ENCODE peak calls at places on chromosomes 5 and 9, in four cellular contexts. I is H1, S is GM12878, J is K562. F is an unnamed sample.

GRCh38 chr9:129656795-129657390 is 8.6 kb upstream of the PRRX2 start:
- DNase-seq in I (no peak), S (no peak), J (no peak), F (no peak)

GRCh38 chr5:33313150-33313549 is 127.6 kb upstream of the TARS1 start:
- DNase-seq in I (no peak), S (no peak), J (peak; percentile 3), F (no peak)

GRCh38 chr9:134807726-134808125 is 72.9 kb upstream of the FCN2 start:
- DNase-seq in I (no peak), S (no peak), J (no peak), F (no peak)

GRCh38 chr9:134658378-134658955 is 16.9 kb downstream of the COL5A1 start:
- DNase-seq in I (no peak), S (no peak), J (no peak), F (no peak)

GRCh38 chr9:108816037-108816436 is 39.7 kb downstream of the ACTL7B start:
- DNase-seq in I (no peak), S (no peak), J (peak; percentile 14), F (no peak)

GRCh38 chr9:116683535-116683934 is 3.6 kb upstream of the TRIM32 start:
- DNase-seq in I (no peak), S (no peak), J (no peak), F (no peak)

GRCh38 chr5:140443-140829 is 48.5 kb downstream of the PLEKHG4B start:
- DNase-seq in I (no peak), S (no peak), J (no peak), F (no peak)

GRCh38 chr9:36149197-36149596 is 12.7 kb downstream of the GLIPR2 start:
- DNase-seq in I (no peak), S (no peak), J (no peak), F (peak; percentile 41)

GRCh38 chr9:135422340-135422944 is 57.1 kb upstream of the PPP1R26 start:
- DNase-seq in I (no peak), S (no peak), J (no peak), F (no peak)

GRCh38 chr9:87682085-87682484 is 43.8 kb upstream of the CTSL start:
- DNase-seq in I (no peak), S (no peak), J (no peak), F (no peak)

GRCh38 chr5:67306997-67307580 is 110.5 kb upstream of the CD180 start:
- DNase-seq in I (no peak), S (no peak), J (no peak), F (no peak)

GRCh38 chr5:158943057-158943456 is 156.7 kb downstream of the EBF1 start:
- DNase-seq in I (no peak), S (no peak), J (no peak), F (no peak)

DNA sequence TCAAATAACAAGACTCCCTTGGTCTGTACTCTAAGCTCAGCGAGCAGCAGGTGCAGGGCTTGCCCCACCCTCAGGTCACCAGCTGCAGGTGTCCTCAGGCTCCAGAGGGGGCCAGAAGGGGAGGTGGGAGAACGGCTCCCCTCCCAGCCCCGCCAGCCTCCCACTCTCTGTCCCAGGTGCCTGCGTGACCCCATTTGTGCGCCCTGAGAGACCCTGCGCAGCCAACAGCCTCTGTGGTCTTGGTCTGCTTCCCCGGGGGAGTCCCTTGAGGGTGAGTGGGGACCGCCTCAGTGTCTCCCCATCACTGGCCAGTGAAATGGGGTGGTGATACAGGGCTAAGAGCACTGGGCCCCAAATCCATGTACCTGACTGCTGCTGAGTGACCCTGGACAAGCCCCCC is 62.3 kb upstream of the STXBP1 start:
- DNase-seq in I (no peak), S (no peak), J (no peak), F (no peak)
- H3K27ac ChIP-seq in I (no peak overlapping the region), S (no peak overlapping the region), J (no peak overlapping the region), F (no peak overlapping the region)

GRCh38 chr9:93594041-93594756 is 17.8 kb downstream of the PHF2 start:
- DNase-seq in I (no peak), S (no peak), J (peak; percentile 82), F (no peak)
- TF ChIP-seq NRF1 in I (no peak), S (no peak), J (no peak), F (no peak)

DNA sequence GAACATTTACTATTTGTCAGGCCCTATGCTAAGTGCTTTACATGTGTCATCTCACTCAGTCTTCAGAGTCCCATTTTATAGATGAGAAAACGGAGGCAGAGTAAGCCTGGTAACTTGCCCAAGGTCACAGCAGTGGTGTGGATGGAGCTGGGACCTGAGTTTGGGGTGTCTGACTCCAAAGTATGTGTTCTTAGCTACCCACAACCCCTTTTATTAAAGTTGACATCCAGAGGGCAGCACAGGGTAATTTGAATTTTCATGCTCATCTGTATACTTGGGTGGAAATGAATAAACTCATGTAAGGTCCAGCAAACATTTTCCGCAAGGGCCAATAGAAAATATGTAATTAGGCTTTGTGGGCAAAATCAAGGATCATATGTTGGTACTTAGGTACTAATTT is 93.4 kb upstream of the SLC25A48 start:
- DNase-seq in I (no peak), S (no peak), J (no peak), F (no peak)
- H3K27ac ChIP-seq in I (no peak overlapping the region), S (no peak overlapping the region), J (no peak overlapping the region), F (no peak overlapping the region)

GRCh38 chr5:154860765-154861164 is 2.3 kb downstream of the CNOT8 start:
- DNase-seq in I (no peak), S (no peak), J (no peak), F (no peak)

GRCh38 chr5:154860123-154860522 is 1.7 kb downstream of the CNOT8 start:
- DNase-seq in I (no peak), S (no peak), J (peak; percentile 41), F (no peak)

GRCh38 chr5:154857534-154858250 is 735 bp upstream of the CNOT8 start:
- DNase-seq in I (peak; percentile 79), S (peak; percentile 62), J (peak; percentile 95), F (peak; percentile 91)

GRCh38 chr5:154858251-154858971 is at the start of gene CNOT8:
- DNase-seq in I (peak; percentile 95), S (peak; percentile 87), J (peak; percentile 99), F (peak; percentile 95)

GRCh38 chr5:154858972-154859950 is 834 bp downstream of the CNOT8 start:
- DNase-seq in I (no peak), S (no peak), J (peak; percentile 31), F (no peak)
- TF ChIP-seq NRF1 in I (no peak), S (no peak), J (no peak), F (no peak)

DNA sequence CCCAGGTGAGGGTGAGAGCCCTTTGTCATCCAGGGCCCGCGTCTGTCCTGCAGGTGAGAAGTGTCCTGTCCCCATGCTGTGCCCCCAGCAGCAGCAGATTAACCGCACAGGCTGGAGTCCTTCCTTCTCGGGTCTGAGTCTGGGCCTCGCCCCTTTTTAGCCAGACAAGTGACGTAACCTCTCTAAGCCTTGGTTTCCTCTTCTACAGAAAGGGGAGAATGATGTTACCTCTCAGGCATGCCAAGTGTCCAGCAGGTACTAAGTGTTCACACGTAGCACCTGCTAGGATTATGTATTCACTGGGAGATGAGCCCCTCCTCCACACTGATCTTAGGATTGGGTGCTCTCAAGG is 6.9 kb downstream of the NEURL1B start:
- DNase-seq in I (no peak), S (no peak), J (no peak), F (no peak)
- H3K27ac ChIP-seq in I (no peak overlapping the region), S (no peak overlapping the region), J (no peak overlapping the region), F (no peak overlapping the region)

DNA sequence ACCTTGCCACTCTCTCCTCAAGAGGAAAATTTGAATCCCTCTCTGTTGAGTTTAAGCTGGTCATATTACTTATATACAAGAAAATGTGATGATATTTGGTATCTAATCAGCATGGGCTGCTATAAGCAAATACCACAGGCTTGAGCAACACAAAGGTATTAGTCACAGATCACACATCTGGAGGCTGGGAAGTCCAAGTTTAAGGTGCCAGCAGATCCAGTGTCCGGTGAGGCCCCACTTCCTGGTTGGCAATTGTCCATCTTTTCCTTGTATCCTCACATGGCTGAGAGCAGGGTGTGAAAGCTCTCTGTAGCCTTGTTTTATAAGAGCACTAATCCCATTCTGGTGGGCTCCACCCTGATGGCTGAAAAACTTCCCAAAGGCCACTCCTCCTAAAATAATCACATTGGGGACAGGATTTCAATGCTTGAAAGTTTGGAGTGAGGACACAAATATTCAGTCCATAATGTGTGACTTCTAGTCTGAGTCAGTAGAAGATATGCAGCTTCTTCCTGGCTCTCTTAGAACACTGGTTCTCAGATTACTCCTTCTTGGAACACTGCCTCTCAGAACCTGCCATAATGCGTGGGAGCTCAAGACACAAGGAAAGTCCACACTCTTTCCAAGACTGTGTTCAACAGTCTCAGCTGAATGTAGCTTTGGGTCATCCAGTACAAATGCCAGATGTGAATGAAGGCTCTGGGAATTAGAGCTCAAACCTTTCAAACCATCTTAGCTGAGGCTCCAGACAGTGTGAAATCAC is 124.1 kb downstream of the PRDM9 start:
- DNase-seq in I (no peak), S (no peak), J (no peak), F (no peak)
- TF ChIP-seq NRF1 in I (no peak), S (no peak), J (no peak), F (no peak)

DNA sequence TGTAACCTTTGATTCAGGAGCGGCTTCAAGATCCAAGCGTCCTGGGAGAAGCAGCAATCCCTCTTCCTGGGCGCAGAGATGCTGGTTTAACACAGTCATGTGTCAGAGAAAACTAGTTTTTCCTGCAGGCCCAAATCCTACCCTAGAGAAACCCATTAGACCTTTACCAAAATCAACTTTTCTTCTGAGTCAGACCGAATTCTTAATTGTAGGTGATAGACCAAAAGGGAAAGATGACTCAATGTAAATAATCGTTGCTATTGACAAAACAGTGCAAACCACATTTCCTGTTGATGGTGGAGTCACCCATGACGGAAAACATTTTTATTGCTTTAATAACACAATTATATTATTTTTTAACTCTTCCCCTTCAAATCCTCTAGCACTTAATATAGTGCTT is 40.1 kb downstream of the SLC1A1 start:
- DNase-seq in I (no peak), S (peak; percentile 57), J (no peak), F (no peak)
- H3K27ac ChIP-seq in I (no peak overlapping the region), S (no peak overlapping the region), J (no peak overlapping the region), F (no peak overlapping the region)

GRCh38 chr9:85716031-85716877 is 25.5 kb downstream of the AGTPBP1 start:
- DNase-seq in I (no peak), S (peak; percentile 48), J (peak; percentile 8), F (no peak)

GRCh38 chr9:85715587-85715986 is 26.2 kb downstream of the AGTPBP1 start:
- DNase-seq in I (no peak), S (peak; percentile 62), J (no peak), F (no peak)

GRCh38 chr9:85717220-85717619 is 24.5 kb downstream of the AGTPBP1 start:
- DNase-seq in I (no peak), S (no peak), J (no peak), F (no peak)

DNA sequence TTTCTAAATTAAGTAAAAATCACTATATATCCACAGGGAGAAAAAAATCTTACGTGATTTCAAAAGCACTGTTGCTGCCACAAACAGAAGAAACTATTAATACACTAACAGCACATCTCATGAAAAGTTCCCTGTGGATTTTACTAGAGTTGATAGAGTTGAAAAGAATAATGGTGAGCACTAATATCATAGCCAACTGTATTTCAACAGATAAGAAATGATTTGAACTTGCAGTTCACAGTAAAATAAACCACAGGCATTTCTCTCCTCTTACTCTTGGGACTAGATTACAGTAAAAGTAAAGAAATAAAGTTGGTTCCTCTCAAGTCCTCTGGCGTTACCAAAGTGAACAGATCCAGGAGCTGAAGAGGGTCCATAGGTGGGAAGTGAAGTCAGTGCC is 27.9 kb downstream of the AGTPBP1 start:
- DNase-seq in I (no peak), S (no peak), J (no peak), F (no peak)
- TF ChIP-seq NRF1 in I (no peak), S (no peak), J (no peak), F (no peak)